ENCODE peak calls at places on chromosomes 7 and 10, in six cellular contexts. Z is coronary artery, C is brain microvascular endothelial cell, U is spleen, V is mesenchymal stem cell, I is lung. K is an unnamed sample.

GRCh38 chr10:454860-455259 is 234.6 kb downstream of the DIP2C start:
- DNase-seq in C (peak; percentile 87), Z (no peak), V (peak; percentile 88), I (no peak), U (no peak), K (no peak)

GRCh38 chr7:54161621-54162020 is 380.6 kb upstream of the VSTM2A start:
- DNase-seq in Z (no peak), C (no peak), I (no peak), V (no peak), U (no peak), K (no peak)

GRCh38 chr10:49738616-49739360 is 23.3 kb downstream of the OGDHL start:
- DNase-seq in U (peak; percentile 65), V (no peak), Z (peak; percentile 56), C (no peak), I (peak; percentile 14), K (no peak)

GRCh38 chr10:109773288-109773687 is 150.0 kb downstream of the XPNPEP1 start:
- DNase-seq in V (no peak), U (no peak), I (no peak), Z (no peak), C (no peak), K (no peak)

GRCh38 chr10:12488626-12489025 is 139.3 kb downstream of the CAMK1D start:
- DNase-seq in U (peak; percentile 39), I (no peak), V (no peak), Z (no peak), C (no peak), K (no peak)

GRCh38 chr10:16367899-16368298 is 68.9 kb upstream of the PTER start:
- DNase-seq in C (no peak), U (no peak), V (no peak), Z (no peak), I (no peak), K (no peak)

GRCh38 chr10:52452600-52453493 is 138.8 kb downstream of the DKK1 start:
- DNase-seq in C (no peak), I (no peak), Z (no peak), V (no peak), U (no peak), K (no peak)

GRCh38 chr10:5681930-5682329 is 2.7 kb upstream of the TASOR2 start:
- DNase-seq in Z (no peak), I (no peak), C (no peak), U (no peak), V (no peak), K (no peak)

GRCh38 chr7:158017226-158018060 is 570.2 kb downstream of the PTPRN2 start:
- DNase-seq in C (no peak), I (no peak), U (peak; percentile 61), V (no peak), Z (peak; percentile 52), K (no peak)

GRCh38 chr10:97686962-97687784 is at the start of gene AVPI1:
- DNase-seq in Z (peak; percentile 99), U (peak; percentile 99), I (peak; percentile 97), C (peak; percentile 93), V (peak; percentile 97), K (peak; percentile 96)

GRCh38 chr10:125028291-125028867 is 86.5 kb downstream of the ZRANB1 start:
- DNase-seq in I (no peak), C (no peak), U (no peak), V (no peak), Z (no peak), K (no peak)

GRCh38 chr7:123573896-123574467 is 16.4 kb upstream of the NDUFA5 start:
- DNase-seq in C (no peak), V (no peak), U (no peak), I (no peak), Z (no peak), K (no peak)

GRCh38 chr7:22845221-22845844 is 22.7 kb upstream of the TOMM7 start:
- DNase-seq in Z (no peak), C (no peak), V (no peak), I (no peak), U (no peak), K (no peak)

GRCh38 chr7:101395376-101395775 is 32.7 kb downstream of the COL26A1 start:
- DNase-seq in U (no peak), C (no peak), I (no peak), Z (no peak), V (no peak), K (no peak)

GRCh38 chr7:100122568-100122967 is 3.1 kb downstream of the CNPY4 start:
- DNase-seq in Z (no peak), V (no peak), I (no peak), C (no peak), U (no peak), K (no peak)

GRCh38 chr7:111150709-111151108 is 59.8 kb downstream of the LRRN3 start:
- DNase-seq in I (no peak), U (no peak), C (no peak), Z (no peak), V (no peak), K (no peak)

GRCh38 chr10:114022292-114022691 is 21.4 kb upstream of the ADRB1 start:
- DNase-seq in I (no peak), V (peak; percentile 37), U (no peak), Z (no peak), C (no peak), K (no peak)

GRCh38 chr10:33157108-33157507 is 177.4 kb downstream of the NRP1 start:
- DNase-seq in U (no peak), V (peak; percentile 56), Z (no peak), I (no peak), C (peak; percentile 67), K (no peak)

GRCh38 chr7:139575338-139575680 is 51.8 kb downstream of the CLEC2L start:
- DNase-seq in U (no peak), C (no peak), V (no peak), I (no peak), Z (no peak), K (no peak)

DNA sequence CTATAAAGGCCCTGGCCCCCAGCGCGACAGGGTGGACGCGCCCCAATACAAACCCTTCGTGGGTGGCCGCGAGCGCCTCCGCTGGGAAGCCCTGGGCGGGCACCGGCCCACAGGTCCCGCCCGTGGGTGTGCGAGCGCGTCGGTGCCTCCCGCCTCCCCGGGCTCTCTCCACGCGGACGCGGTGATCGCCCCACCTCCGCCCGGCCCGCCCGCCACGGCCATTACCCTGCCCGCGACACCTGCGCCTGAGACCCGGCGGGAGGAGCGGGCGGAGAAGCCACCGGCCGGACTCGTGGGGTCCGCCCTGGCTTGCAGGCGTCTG is 81.2 kb downstream of the PAX2 start:
- DNase-seq in U (no peak), Z (no peak), C (no peak), I (no peak), V (no peak), K (no peak)
- H3K4me3 ChIP-seq in U (peak overlapping the region; percentile 73), Z (peak overlapping the region; percentile 75), C (no peak overlapping the region), I (peak overlapping the region; percentile 5), V (peak overlapping the region; percentile 36), K (peak overlapping the region; percentile 40)

GRCh38 chr7:82410461-82410860 is 33.1 kb downstream of the CACNA2D1 start:
- DNase-seq in C (no peak), V (no peak), U (peak; percentile 17), I (no peak), Z (no peak), K (no peak)
- H3K27ac ChIP-seq in C (no peak overlapping the region), V (no peak overlapping the region), U (no peak overlapping the region), I (peak overlapping the region; percentile 26), Z (no peak overlapping the region), K (no peak overlapping the region)

GRCh38 chr10:79181227-79181626 is 112.5 kb downstream of the ZMIZ1 start:
- DNase-seq in C (no peak), U (no peak), Z (no peak), I (no peak), V (no peak), K (no peak)

GRCh38 chr10:79178614-79179403 is 110.0 kb downstream of the ZMIZ1 start:
- DNase-seq in C (peak; percentile 77), I (no peak), V (peak; percentile 87), U (no peak), Z (no peak), K (no peak)

GRCh38 chr10:79180619-79181221 is 112.0 kb downstream of the ZMIZ1 start:
- DNase-seq in I (no peak), Z (no peak), U (no peak), C (no peak), V (peak; percentile 54), K (no peak)

GRCh38 chr10:79178070-79178576 is 109.4 kb downstream of the ZMIZ1 start:
- DNase-seq in I (no peak), C (no peak), U (no peak), Z (no peak), V (no peak), K (no peak)

GRCh38 chr10:79179404-79180309 is 110.9 kb downstream of the ZMIZ1 start:
- DNase-seq in V (peak; percentile 49), I (no peak), U (no peak), Z (no peak), C (no peak), K (no peak)
- H3K4me3 ChIP-seq in V (no peak overlapping the region), I (no peak overlapping the region), U (no peak overlapping the region), Z (no peak overlapping the region), C (no peak overlapping the region), K (no peak overlapping the region)

GRCh38 chr7:41969713-41970112 is 266.8 kb upstream of the INHBA start:
- DNase-seq in V (no peak), C (no peak), Z (no peak), U (no peak), I (no peak), K (no peak)
- H3K27ac ChIP-seq in V (no peak overlapping the region), C (no peak overlapping the region), Z (no peak overlapping the region), U (no peak overlapping the region), I (no peak overlapping the region), K (no peak overlapping the region)

GRCh38 chr7:94205529-94205928 is 189.2 kb upstream of the COL1A2 start:
- DNase-seq in I (no peak), U (no peak), Z (no peak), C (no peak), V (peak; percentile 20), K (no peak)
- H3K4me3 ChIP-seq in I (no peak overlapping the region), U (no peak overlapping the region), Z (no peak overlapping the region), C (no peak overlapping the region), V (no peak overlapping the region), K (no peak overlapping the region)

GRCh38 chr10:102595293-102595692 is 49.0 kb upstream of the TRIM8 start:
- DNase-seq in U (no peak), C (no peak), I (no peak), V (no peak), Z (no peak), K (peak; percentile 52)
- H3K27ac ChIP-seq in U (no peak overlapping the region), C (no peak overlapping the region), I (no peak overlapping the region), V (no peak overlapping the region), Z (no peak overlapping the region), K (peak overlapping the region; percentile 1)

GRCh38 chr10:27157150-27157549 is 2.0 kb downstream of the MASTL start:
- DNase-seq in Z (no peak), U (no peak), V (no peak), C (no peak), I (no peak), K (no peak)
- H3K4me3 ChIP-seq in Z (no peak overlapping the region), U (peak overlapping the region; percentile 80), V (no peak overlapping the region), C (peak overlapping the region; percentile 12), I (no peak overlapping the region), K (no peak overlapping the region)

GRCh38 chr7:151876112-151876898 is 610 bp downstream of the PRKAG2 start:
- DNase-seq in Z (peak; percentile 87), C (no peak), V (peak; percentile 46), U (peak; percentile 93), I (peak; percentile 83), K (peak; percentile 70)
- H3K27ac ChIP-seq in Z (peak overlapping the region; percentile 83), C (no peak overlapping the region), V (no peak overlapping the region), U (peak overlapping the region; percentile 85), I (peak overlapping the region; percentile 92), K (peak overlapping the region; percentile 90)

GRCh38 chr10:48364659-48365405 is 58.4 kb downstream of the MAPK8 start:
- DNase-seq in U (no peak), C (peak; percentile 29), I (no peak), V (peak; percentile 42), Z (no peak), K (no peak)
- H3K4me3 ChIP-seq in U (no peak overlapping the region), C (no peak overlapping the region), I (no peak overlapping the region), V (no peak overlapping the region), Z (no peak overlapping the region), K (no peak overlapping the region)